ENCODE peak calls at places on chromosomes 13 and 19, in seven cellular contexts. Y is stimulated activated CD4-positive, alpha-beta T cell treated with anti-CD3 and anti-CD28 coated beads, Interleukin-15, amount 100 ng/mL, for 1 hour; X is EL; K is activated gamma-delta T cell treated with Interleukin-2 at 50 U/mL for 16 hours; F is stomach; O is ecto neural progenitor cell; N is uterus. U is an unnamed sample.

GRCh38 chr19:48292798-48293197 is 22.9 kb downstream of the ZNF114 start:
- DNase-seq in Y (no peak), X (peak), K (no peak), F (no peak), O (no peak), N (no peak), U (peak)

GRCh38 chr19:20664917-20665781 is 3.8 kb upstream of the ZNF626 start:
- DNase-seq in Y (no peak), X (no peak), K (no peak), F (no peak), O (peak), N (no peak), U (peak)

GRCh38 chr13:68551701-68552522 is 1321.8 kb upstream of the PCDH9 start:
- DNase-seq in Y (no peak), X (no peak), K (no peak), F (no peak), O (no peak), N (no peak), U (no peak)

GRCh38 chr19:35219008-35219407 is 9.5 kb downstream of the FAM187B start:
- DNase-seq in Y (no peak), X (no peak), K (no peak), F (no peak), O (no peak), N (no peak), U (no peak)

GRCh38 chr13:23289917-23290357 is 109.2 kb downstream of the SGCG start:
- DNase-seq in Y (no peak), X (peak), K (no peak), F (no peak), O (no peak), N (no peak), U (peak)

GRCh38 chr13:31168736-31169135 is 7.0 kb upstream of the HSPH1 start:
- DNase-seq in Y (no peak), X (no peak), K (no peak), F (no peak), O (no peak), N (no peak), U (no peak)

GRCh38 chr13:80400164-80400767 is 59.3 kb upstream of the SPRY2 start:
- DNase-seq in Y (no peak), X (no peak), K (no peak), F (no peak), O (no peak), N (no peak), U (no peak)

GRCh38 chr13:20412761-20413355 is 112.8 kb downstream of the CRYL1 start:
- DNase-seq in Y (no peak), X (peak), K (no peak), F (no peak), O (no peak), N (no peak), U (peak)

GRCh38 chr13:25783480-25784081 is 268.2 kb downstream of the SHISA2 start:
- DNase-seq in Y (no peak), X (no peak), K (no peak), F (no peak), O (no peak), N (no peak), U (no peak)

GRCh38 chr13:34070006-34070405 is 252.1 kb downstream of the RFC3 start:
- DNase-seq in Y (no peak), X (peak), K (no peak), F (no peak), O (no peak), N (no peak), U (peak)

GRCh38 chr19:50204811-50205675 is 1.6 kb downstream of the MYH14 start:
- DNase-seq in Y (no peak), X (no peak), K (no peak), F (peak), O (peak), N (no peak), U (no peak)

GRCh38 chr13:79936368-79937136 is 404.4 kb downstream of the SPRY2 start:
- DNase-seq in Y (no peak), X (peak), K (no peak), F (no peak), O (no peak), N (peak), U (peak)

GRCh38 chr19:34085336-34085735 is 87.0 kb upstream of the LSM14A start:
- DNase-seq in Y (no peak), X (no peak), K (no peak), F (no peak), O (no peak), N (no peak), U (no peak)

GRCh38 chr13:107277911-107278310 is 710.0 kb upstream of the ARGLU1 start:
- DNase-seq in Y (no peak), X (no peak), K (no peak), F (no peak), O (no peak), N (no peak), U (peak)

GRCh38 chr19:13090511-13091231 is 12.0 kb downstream of the LYL1 start:
- DNase-seq in Y (no peak), X (no peak), K (no peak), F (no peak), O (no peak), N (no peak), U (no peak)

GRCh38 chr19:5434351-5434917 is 20.8 kb upstream of the ZNRF4 start:
- DNase-seq in Y (no peak), X (no peak), K (no peak), F (no peak), O (no peak), N (no peak), U (peak)

GRCh38 chr19:40771101-40771539 is 4.2 kb upstream of the MIA start:
- DNase-seq in Y (no peak), X (no peak), K (no peak), F (no peak), O (no peak), N (no peak), U (no peak)

GRCh38 chr13:49308104-49308875 is 60.6 kb downstream of the CDADC1 start:
- DNase-seq in Y (no peak), X (no peak), K (no peak), F (peak), O (no peak), N (peak), U (peak)

GRCh38 chr19:2700660-2701360 is 1.7 kb downstream of the GNG7 start:
- DNase-seq in Y (no peak), X (no peak), K (no peak), F (no peak), O (no peak), N (no peak), U (no peak)

GRCh38 chr19:11423804-11424318 is 4.7 kb upstream of the RGL3 start:
- DNase-seq in Y (no peak), X (no peak), K (no peak), F (no peak), O (no peak), N (no peak), U (no peak)

GRCh38 chr19:16773259-16773658 is 53.6 kb downstream of the NWD1 start:
- DNase-seq in Y (no peak), X (no peak), K (no peak), F (no peak), O (no peak), N (no peak), U (no peak)

GRCh38 chr13:109818136-109818535 is 31.8 kb upstream of the IRS2 start:
- DNase-seq in Y (no peak), X (no peak), K (no peak), F (no peak), O (no peak), N (no peak), U (no peak)

GRCh38 chr13:29886446-29886845 is 36.0 kb upstream of the UBL3 start:
- DNase-seq in Y (no peak), X (no peak), K (no peak), F (no peak), O (no peak), N (no peak), U (no peak)

GRCh38 chr19:50467566-50467965 is 8.7 kb upstream of the EMC10 start:
- DNase-seq in Y (no peak), X (no peak), K (no peak), F (no peak), O (no peak), N (no peak), U (no peak)

GRCh38 chr19:34323433-34324204 is 41.4 kb upstream of the GPI start:
- DNase-seq in Y (no peak), X (no peak), K (no peak), F (no peak), O (no peak), N (no peak), U (no peak)

GRCh38 chr13:99218969-99219368 is 18.3 kb downstream of the UBAC2 start:
- DNase-seq in Y (peak), X (no peak), K (peak), F (no peak), O (no peak), N (no peak), U (no peak)

GRCh38 chr19:50362656-50363424 is 2.6 kb downstream of the NAPSA start:
- DNase-seq in Y (no peak), X (no peak), K (no peak), F (no peak), O (no peak), N (no peak), U (no peak)

GRCh38 chr19:53962887-53963435 is at the start of gene CACNG8:
- DNase-seq in Y (no peak), X (no peak), K (no peak), F (no peak), O (peak), N (no peak), U (no peak)

GRCh38 chr13:48223016-48223385 is 10.0 kb upstream of the ITM2B start:
- DNase-seq in Y (no peak), X (no peak), K (no peak), F (no peak), O (no peak), N (no peak), U (no peak)

GRCh38 chr19:10102787-10103236 is 334 bp upstream of the ANGPTL6 start:
- DNase-seq in Y (no peak), X (no peak), K (no peak), F (no peak), O (no peak), N (no peak), U (no peak)

GRCh38 chr19:41945135-41945766 is 13.9 kb downstream of the RABAC1 start:
- DNase-seq in Y (peak), X (no peak), K (peak), F (peak), O (no peak), N (no peak), U (no peak)

GRCh38 chr19:1183543-1184172 is 9.6 kb upstream of the SBNO2 start:
- DNase-seq in Y (no peak), X (peak), K (no peak), F (peak), O (peak), N (no peak), U (no peak)

GRCh38 chr19:29397748-29398147 is 128.0 kb upstream of the VSTM2B start:
- DNase-seq in Y (no peak), X (no peak), K (no peak), F (no peak), O (no peak), N (no peak), U (no peak)

GRCh38 chr19:45478454-45479238 is 10.8 kb downstream of the FOSB start:
- DNase-seq in Y (peak), X (peak), K (peak), F (peak), O (peak), N (peak), U (peak)

GRCh38 chr19:17406039-17406886 is 833 bp upstream of the BST2 start:
- DNase-seq in Y (no peak), X (peak), K (no peak), F (no peak), O (no peak), N (no peak), U (no peak)

GRCh38 chr13:114115191-114115671 is 17.2 kb downstream of the RASA3 start:
- DNase-seq in Y (no peak), X (peak), K (no peak), F (peak), O (no peak), N (peak), U (peak)